ENCODE peak calls at places on chromosomes 4 and X, in four cellular contexts. One of them, this sample, is unnamed.

GRCh38 chr4:11259837-11260236 is 168.9 kb downstream of the HS3ST1 start:
- DNase-seq in colonic mucosa: no peak
- DNase-seq in amygdala: no peak
- DNase-seq in epithelial cell of proximal tubule: no peak
- DNase-seq in this sample: no peak

GRCh38 chr4:176726803-176727202 is 65.9 kb downstream of the VEGFC start:
- DNase-seq in colonic mucosa: no peak
- DNase-seq in amygdala: no peak
- DNase-seq in epithelial cell of proximal tubule: no peak
- DNase-seq in this sample: no peak

GRCh38 chr4:1986578-1987210 is 22.1 kb downstream of the NELFA start:
- DNase-seq in colonic mucosa: peak; percentile 13
- DNase-seq in amygdala: no peak
- DNase-seq in epithelial cell of proximal tubule: no peak
- DNase-seq in this sample: no peak

GRCh38 chrX:151515233-151515632 is 48.2 kb upstream of the PASD1 start:
- DNase-seq in colonic mucosa: no peak
- DNase-seq in amygdala: no peak
- DNase-seq in epithelial cell of proximal tubule: no peak
- DNase-seq in this sample: no peak

GRCh38 chr4:173571620-173572019 is 41.6 kb upstream of the HAND2 start:
- DNase-seq in colonic mucosa: no peak
- DNase-seq in amygdala: no peak
- DNase-seq in epithelial cell of proximal tubule: no peak
- DNase-seq in this sample: no peak

GRCh38 chr4:125833-126232 is 1.5 kb downstream of the ZNF718 start:
- DNase-seq in colonic mucosa: no peak
- DNase-seq in amygdala: peak; percentile 2
- DNase-seq in epithelial cell of proximal tubule: no peak
- DNase-seq in this sample: no peak

GRCh38 chrX:153925387-153925738 is 701 bp downstream of the ARHGAP4 start:
- DNase-seq in colonic mucosa: no peak
- DNase-seq in amygdala: no peak
- DNase-seq in epithelial cell of proximal tubule: no peak
- DNase-seq in this sample: no peak

GRCh38 chrX:138519296-138519695 is 192.2 kb downstream of the FGF13 start:
- DNase-seq in colonic mucosa: no peak
- DNase-seq in amygdala: no peak
- DNase-seq in epithelial cell of proximal tubule: no peak
- DNase-seq in this sample: peak; percentile 5

GRCh38 chr4:165686756-165687155 is 186.3 kb upstream of the TLL1 start:
- DNase-seq in colonic mucosa: no peak
- DNase-seq in amygdala: no peak
- DNase-seq in epithelial cell of proximal tubule: no peak
- DNase-seq in this sample: no peak

GRCh38 chr4:11640584-11640983 is 211.9 kb upstream of the HS3ST1 start:
- DNase-seq in colonic mucosa: no peak
- DNase-seq in amygdala: no peak
- DNase-seq in epithelial cell of proximal tubule: no peak
- DNase-seq in this sample: no peak

GRCh38 chr4:74618659-74619058 is 173.7 kb downstream of the AREG start:
- DNase-seq in colonic mucosa: no peak
- DNase-seq in amygdala: no peak
- DNase-seq in epithelial cell of proximal tubule: no peak
- DNase-seq in this sample: no peak

GRCh38 chrX:130085551-130085986 is 24.7 kb downstream of the ELF4 start:
- DNase-seq in colonic mucosa: no peak
- DNase-seq in amygdala: no peak
- DNase-seq in epithelial cell of proximal tubule: no peak
- DNase-seq in this sample: no peak

GRCh38 chr4:127012549-127012948 is 620.2 kb upstream of the INTU start:
- DNase-seq in colonic mucosa: no peak
- DNase-seq in amygdala: no peak
- DNase-seq in epithelial cell of proximal tubule: peak; percentile 41
- DNase-seq in this sample: peak; percentile 62

GRCh38 chr4:76301068-76301774 is 5.3 kb upstream of the STBD1 start:
- DNase-seq in colonic mucosa: no peak
- DNase-seq in amygdala: no peak
- DNase-seq in epithelial cell of proximal tubule: peak; percentile 76
- DNase-seq in this sample: peak; percentile 88

GRCh38 chr4:9877123-9877522 is 95.7 kb downstream of the DRD5 start:
- DNase-seq in colonic mucosa: no peak
- DNase-seq in amygdala: no peak
- DNase-seq in epithelial cell of proximal tubule: no peak
- DNase-seq in this sample: no peak

GRCh38 chr4:27121830-27122229 is 261.2 kb downstream of the STIM2 start:
- DNase-seq in colonic mucosa: no peak
- DNase-seq in amygdala: no peak
- DNase-seq in epithelial cell of proximal tubule: no peak
- DNase-seq in this sample: no peak

GRCh38 chrX:16771483-16772398 is 14.5 kb upstream of the TXLNG start:
- DNase-seq in colonic mucosa: peak; percentile 67
- DNase-seq in amygdala: no peak
- DNase-seq in epithelial cell of proximal tubule: no peak
- DNase-seq in this sample: peak; percentile 16

GRCh38 chr4:143658336-143658735 is 42.1 kb downstream of the FREM3 start:
- DNase-seq in colonic mucosa: no peak
- DNase-seq in amygdala: no peak
- DNase-seq in epithelial cell of proximal tubule: no peak
- DNase-seq in this sample: no peak

GRCh38 chr4:185256444-185256843 is 47.0 kb downstream of the SNX25 start:
- DNase-seq in colonic mucosa: no peak
- DNase-seq in amygdala: no peak
- DNase-seq in epithelial cell of proximal tubule: no peak
- DNase-seq in this sample: peak; percentile 54

GRCh38 chrX:111352424-111352823 is 59.6 kb downstream of the DCX start:
- DNase-seq in colonic mucosa: peak; percentile 38
- DNase-seq in amygdala: no peak
- DNase-seq in epithelial cell of proximal tubule: peak; percentile 83
- DNase-seq in this sample: peak; percentile 7

GRCh38 chrX:94743478-94743877 is 1069.5 kb downstream of the FAM133A start:
- DNase-seq in colonic mucosa: no peak
- DNase-seq in amygdala: no peak
- DNase-seq in epithelial cell of proximal tubule: no peak
- DNase-seq in this sample: no peak

GRCh38 chr4:1520145-1520661 is 114.0 kb upstream of the NKX1-1 start:
- DNase-seq in colonic mucosa: no peak
- DNase-seq in amygdala: no peak
- DNase-seq in epithelial cell of proximal tubule: no peak
- DNase-seq in this sample: no peak

GRCh38 chr4:2932951-2933565 is 30.1 kb downstream of the NOP14 start:
- DNase-seq in colonic mucosa: no peak
- DNase-seq in amygdala: no peak
- DNase-seq in epithelial cell of proximal tubule: no peak
- DNase-seq in this sample: no peak

GRCh38 chr4:73653695-73654106 is 33.5 kb upstream of the RASSF6 start:
- DNase-seq in colonic mucosa: peak; percentile 39
- DNase-seq in amygdala: no peak
- DNase-seq in epithelial cell of proximal tubule: no peak
- DNase-seq in this sample: no peak

GRCh38 chrX:101260435-101260834 is 30.7 kb downstream of the TAF7L start:
- DNase-seq in colonic mucosa: no peak
- DNase-seq in amygdala: no peak
- DNase-seq in epithelial cell of proximal tubule: no peak
- DNase-seq in this sample: no peak

GRCh38 chr4:103994059-103994458 is 274.3 kb upstream of the TACR3 start:
- DNase-seq in colonic mucosa: no peak
- DNase-seq in amygdala: no peak
- DNase-seq in epithelial cell of proximal tubule: no peak
- DNase-seq in this sample: no peak